ENCODE peak calls at places on chromosomes 6 and 20, in ten cellular contexts. D, W, N, T, L, U, Z, I, Q and A are unnamed samples.

GRCh38 chr6:35681298-35681697 is 7.4 kb downstream of the FKBP5 start:
- DNase-seq in D (no peak), W (no peak), N (no peak), T (no peak), L (no peak), U (no peak), Z (no peak), I (no peak), Q (no peak), A (no peak)

GRCh38 chr6:113094781-113095180 is 747.7 kb downstream of the RFPL4B start:
- DNase-seq in D (no peak), W (peak; percentile 87), N (no peak), T (no peak), L (no peak), U (peak; percentile 71), Z (no peak), I (no peak), Q (no peak), A (no peak)

GRCh38 chr6:11492444-11493300 is 44.9 kb upstream of the TMEM170B start:
- DNase-seq in D (no peak), W (no peak), N (no peak), T (no peak), L (no peak), U (peak; percentile 47), Z (no peak), I (no peak), Q (no peak), A (no peak)

GRCh38 chr6:3755637-3756515 is 4.4 kb upstream of the PXDC1 start:
- DNase-seq in D (no peak), W (no peak), N (no peak), T (no peak), L (peak; percentile 64), U (no peak), Z (no peak), I (no peak), Q (no peak), A (no peak)

GRCh38 chr20:507006-507758 is 36.4 kb downstream of the CSNK2A1 start:
- DNase-seq in D (no peak), W (no peak), N (no peak), T (peak; percentile 34), L (no peak), U (no peak), Z (no peak), I (no peak), Q (no peak), A (no peak)

GRCh38 chr6:132298344-132298949 is 102.8 kb downstream of the MOXD1 start:
- DNase-seq in D (peak; percentile 25), W (peak; percentile 62), N (no peak), T (peak; percentile 68), L (peak; percentile 75), U (peak; percentile 35), Z (peak; percentile 80), I (peak; percentile 13), Q (peak; percentile 10), A (no peak)

GRCh38 chr6:147852772-147853171 is 344.3 kb downstream of the SAMD5 start:
- DNase-seq in D (no peak), W (peak; percentile 20), N (no peak), T (no peak), L (no peak), U (peak; percentile 9), Z (no peak), I (no peak), Q (no peak), A (no peak)

GRCh38 chr6:111162504-111162903 is 75.2 kb downstream of the SLC16A10 start:
- DNase-seq in D (no peak), W (no peak), N (no peak), T (no peak), L (no peak), U (no peak), Z (no peak), I (no peak), Q (no peak), A (no peak)

GRCh38 chr6:134457941-134458340 is 140.0 kb upstream of the SGK1 start:
- DNase-seq in D (no peak), W (no peak), N (no peak), T (no peak), L (no peak), U (no peak), Z (no peak), I (no peak), Q (no peak), A (no peak)

GRCh38 chr6:129340983-129341382 is 369.0 kb downstream of the ARHGAP18 start:
- DNase-seq in D (no peak), W (peak; percentile 96), N (peak; percentile 66), T (no peak), L (no peak), U (peak; percentile 88), Z (no peak), I (no peak), Q (no peak), A (no peak)

GRCh38 chr6:74248966-74249365 is 553.0 kb downstream of the CD109 start:
- DNase-seq in D (no peak), W (peak; percentile 25), N (no peak), T (no peak), L (no peak), U (peak; percentile 20), Z (no peak), I (no peak), Q (no peak), A (no peak)

GRCh38 chr6:76876922-76877553 is 586.3 kb downstream of the HTR1B start:
- DNase-seq in D (no peak), W (peak; percentile 12), N (peak; percentile 22), T (peak; percentile 83), L (peak; percentile 56), U (peak; percentile 6), Z (no peak), I (peak; percentile 66), Q (no peak), A (peak; percentile 31)

GRCh38 chr6:166861961-166862286 is 94.4 kb downstream of the RNASET2 start:
- DNase-seq in D (no peak), W (no peak), N (no peak), T (no peak), L (no peak), U (no peak), Z (no peak), I (no peak), Q (no peak), A (no peak)

GRCh38 chr6:170269151-170269872 is 21.6 kb downstream of the DLL1 start:
- DNase-seq in D (no peak), W (no peak), N (peak; percentile 16), T (peak; percentile 75), L (no peak), U (no peak), Z (no peak), I (no peak), Q (no peak), A (no peak)

GRCh38 chr20:59938696-59939051 is 1.4 kb downstream of the PPP1R3D start:
- DNase-seq in D (no peak), W (peak; percentile 23), N (peak; percentile 53), T (peak; percentile 56), L (peak; percentile 44), U (no peak), Z (no peak), I (no peak), Q (no peak), A (no peak)

GRCh38 chr6:44609051-44609612 is 221.6 kb downstream of the CDC5L start:
- DNase-seq in D (no peak), W (no peak), N (no peak), T (no peak), L (no peak), U (no peak), Z (no peak), I (no peak), Q (no peak), A (no peak)

GRCh38 chr20:24027229-24027628 is 38.6 kb upstream of the GGTLC1 start:
- DNase-seq in D (peak; percentile 48), W (no peak), N (peak; percentile 70), T (peak; percentile 22), L (peak; percentile 87), U (no peak), Z (peak; percentile 68), I (no peak), Q (peak; percentile 79), A (no peak)
- H3K27ac ChIP-seq in D (no peak overlapping the region), W (no peak overlapping the region), N (peak overlapping the region; percentile 64), T (no peak overlapping the region), L (peak overlapping the region; percentile 41), U (no peak overlapping the region), Z (peak overlapping the region; percentile 43), I (no peak overlapping the region), Q (peak overlapping the region; percentile 83), A (no peak overlapping the region)

GRCh38 chr6:117951783-117952182 is 44.7 kb downstream of the SLC35F1 start:
- DNase-seq in D (no peak), W (no peak), N (no peak), T (no peak), L (no peak), U (no peak), Z (no peak), I (no peak), Q (no peak), A (no peak)
- H3K27ac ChIP-seq in D (no peak overlapping the region), W (no peak overlapping the region), N (no peak overlapping the region), T (no peak overlapping the region), L (no peak overlapping the region), U (no peak overlapping the region), Z (no peak overlapping the region), I (no peak overlapping the region), Q (no peak overlapping the region), A (no peak overlapping the region)

DNA sequence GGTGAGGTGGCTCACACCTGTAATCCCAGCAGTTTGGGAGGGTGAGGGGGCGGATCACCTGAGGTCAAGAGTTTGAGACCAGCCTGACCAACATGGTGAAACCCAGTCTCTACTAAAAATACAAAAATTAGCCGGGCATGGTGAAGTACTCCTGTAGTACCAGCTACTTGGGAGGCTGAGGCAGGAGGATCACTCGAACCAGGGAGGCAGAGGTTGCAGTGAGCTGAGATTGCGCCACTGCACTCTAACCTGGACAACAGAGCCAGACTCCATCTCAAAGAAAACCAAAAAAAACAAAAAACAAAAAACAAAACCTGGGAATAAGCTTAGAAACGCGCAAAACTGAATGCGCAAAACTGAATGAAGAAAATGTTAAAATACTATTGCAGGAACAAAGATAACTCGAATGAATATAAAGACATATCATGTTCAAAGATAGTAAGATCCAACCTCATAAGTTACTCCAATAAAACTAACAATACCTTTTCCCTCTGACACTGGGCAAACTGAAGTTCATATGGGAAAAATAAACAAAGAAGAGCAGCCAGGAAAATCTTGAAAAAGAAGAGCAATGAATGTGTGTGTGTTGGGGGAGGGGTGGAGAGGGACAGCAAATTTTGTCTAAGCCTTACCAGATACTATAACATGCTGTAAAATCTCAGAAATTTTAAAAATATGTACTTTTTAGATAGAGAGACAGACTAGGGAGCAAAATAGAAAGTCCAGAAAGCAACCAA is 101.0 kb upstream of the BEND3 start:
- DNase-seq in D (no peak), W (no peak), N (no peak), T (no peak), L (no peak), U (no peak), Z (no peak), I (no peak), Q (no peak), A (no peak)
- H3K27ac ChIP-seq in D (peak overlapping the region; percentile 22), W (no peak overlapping the region), N (no peak overlapping the region), T (no peak overlapping the region), L (no peak overlapping the region), U (no peak overlapping the region), Z (no peak overlapping the region), I (no peak overlapping the region), Q (no peak overlapping the region), A (no peak overlapping the region)

DNA sequence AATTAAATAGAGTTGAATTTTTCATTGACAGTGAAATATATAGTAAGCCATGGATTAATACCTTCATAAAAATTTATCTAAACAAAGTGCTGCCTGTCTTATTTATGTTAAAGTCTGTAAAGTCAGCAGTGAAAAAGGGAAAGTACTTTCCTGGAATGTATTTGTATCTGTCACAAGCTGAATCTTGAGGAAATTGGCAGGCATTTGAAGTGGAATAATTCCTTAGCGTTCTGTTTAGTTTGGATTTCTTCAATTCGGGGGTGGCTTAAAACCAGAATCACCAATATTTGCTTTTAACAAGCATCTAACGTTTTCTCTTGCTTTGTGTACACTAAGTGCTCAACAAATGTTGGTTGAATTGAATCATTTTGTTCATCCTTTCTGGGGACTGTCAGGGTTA is 2.2 kb upstream of the NPEPL1 start:
- DNase-seq in D (no peak), W (no peak), N (no peak), T (no peak), L (no peak), U (peak; percentile 28), Z (no peak), I (no peak), Q (no peak), A (no peak)
- H3K27ac ChIP-seq in D (no peak overlapping the region), W (no peak overlapping the region), N (peak overlapping the region; percentile 85), T (peak overlapping the region; percentile 52), L (peak overlapping the region; percentile 32), U (no peak overlapping the region), Z (peak overlapping the region; percentile 98), I (no peak overlapping the region), Q (no peak overlapping the region), A (peak overlapping the region; percentile 1)